ENCODE peak calls at places on chromosome 14, in ten cellular contexts. P, Q, R, N, B, I, S, E, Y and H are unnamed samples.

GRCh38 chr14:58690801-58691516 is 53.2 kb downstream of the DACT1 start:
- DNase-seq in S (no peak), I (no peak), R (no peak), B (no peak), E (no peak), Q (no peak), N (no peak), P (peak; percentile 70), Y (no peak), H (no peak)

GRCh38 chr14:90278199-90279175 is 22.1 kb downstream of the PSMC1 start:
- DNase-seq in Y (no peak), B (no peak), I (no peak), N (no peak), S (no peak), R (no peak), Q (no peak), E (no peak), P (no peak), H (peak; percentile 86)

GRCh38 chr14:68479247-68479646 is 313.6 kb downstream of the ZFP36L1 start:
- DNase-seq in S (no peak), N (no peak), B (no peak), I (no peak), Q (no peak), R (no peak), E (no peak), Y (no peak), P (no peak), H (no peak)

GRCh38 chr14:98494582-98494981 is 777.4 kb downstream of the BCL11B start:
- DNase-seq in B (peak; percentile 49), Q (no peak), E (no peak), P (no peak), R (no peak), N (no peak), S (no peak), Y (no peak), I (no peak), H (no peak)

GRCh38 chr14:34053666-34054065 is 102.8 kb upstream of the EGLN3 start:
- DNase-seq in N (no peak), I (no peak), S (no peak), B (peak; percentile 16), Q (no peak), R (no peak), Y (no peak), E (no peak), P (no peak), H (no peak)

GRCh38 chr14:89245802-89246201 is 171.2 kb downstream of the FOXN3 start:
- DNase-seq in P (no peak), R (no peak), S (no peak), B (no peak), N (no peak), Q (no peak), E (no peak), Y (no peak), I (no peak), H (no peak)

GRCh38 chr14:48382961-48383360 is 707.6 kb upstream of the MDGA2 start:
- DNase-seq in S (no peak), R (no peak), P (no peak), Y (no peak), N (peak; percentile 38), I (no peak), B (no peak), Q (no peak), E (no peak), H (no peak)

GRCh38 chr14:58428011-58428807 is 690 bp downstream of the KIAA0586 start:
- DNase-seq in B (peak; percentile 43), I (no peak), Q (peak; percentile 58), R (no peak), E (no peak), S (peak; percentile 58), N (peak; percentile 50), Y (peak; percentile 23), P (no peak), H (no peak)

GRCh38 chr14:71314717-71315116 is 407.5 kb downstream of the PCNX1 start:
- DNase-seq in R (no peak), Y (no peak), P (no peak), E (no peak), Q (no peak), B (no peak), N (no peak), S (no peak), I (no peak), H (no peak)

GRCh38 chr14:95498622-95499353 is 17.7 kb downstream of the SYNE3 start:
- DNase-seq in B (no peak), R (no peak), N (no peak), S (no peak), Y (no peak), I (peak; percentile 58), P (no peak), E (no peak), Q (no peak), H (peak; percentile 85)

GRCh38 chr14:100537701-100538565 is 49.3 kb downstream of the BEGAIN start:
- DNase-seq in R (no peak), Q (peak; percentile 79), E (no peak), P (no peak), B (no peak), Y (no peak), N (peak; percentile 49), S (no peak), I (no peak), H (peak; percentile 43)

GRCh38 chr14:84877061-84877460 is 652.9 kb upstream of the FLRT2 start:
- DNase-seq in N (no peak), P (no peak), Q (no peak), B (no peak), S (no peak), E (no peak), Y (no peak), I (no peak), R (no peak), H (no peak)

GRCh38 chr14:103562135-103562384 is 397 bp downstream of the BAG5 start:
- DNase-seq in I (no peak), S (peak; percentile 42), E (no peak), R (no peak), B (peak; percentile 44), Q (no peak), Y (no peak), N (no peak), P (no peak), H (no peak)

GRCh38 chr14:32710351-32711102 is 228.2 kb upstream of the NPAS3 start:
- DNase-seq in R (no peak), I (no peak), P (no peak), Y (no peak), E (no peak), Q (no peak), N (no peak), S (peak; percentile 76), B (no peak), H (no peak)

GRCh38 chr14:22887260-22887989 is 4.4 kb downstream of the REM2 start:
- DNase-seq in P (peak; percentile 78), B (peak; percentile 51), N (peak; percentile 89), S (peak; percentile 75), Y (peak; percentile 81), R (peak; percentile 60), I (no peak), Q (peak; percentile 21), E (no peak), H (no peak)

GRCh38 chr14:34051966-34052657 is 101.2 kb upstream of the EGLN3 start:
- DNase-seq in R (no peak), P (no peak), Y (no peak), I (no peak), S (no peak), N (no peak), B (peak; percentile 66), E (no peak), Q (no peak), H (no peak)

GRCh38 chr14:101820283-101820798 is 58.8 kb downstream of the PPP2R5C start:
- DNase-seq in R (no peak), P (no peak), S (no peak), N (no peak), B (no peak), E (peak; percentile 24), Y (no peak), I (no peak), Q (no peak), H (no peak)

GRCh38 chr14:99891266-99891665 is 98.1 kb downstream of the EML1 start:
- DNase-seq in I (no peak), E (no peak), Q (no peak), Y (no peak), N (no peak), S (no peak), R (no peak), B (no peak), P (no peak), H (no peak)

GRCh38 chr14:73743431-73743931 is 29.3 kb upstream of the PNMA1 start:
- DNase-seq in E (peak; percentile 44), I (no peak), P (no peak), N (no peak), Q (no peak), B (peak; percentile 61), S (no peak), R (no peak), Y (no peak), H (no peak)

GRCh38 chr14:49986344-49987014 is 93.6 kb downstream of the ARF6 start:
- DNase-seq in Y (no peak), B (no peak), Q (no peak), E (no peak), P (no peak), I (no peak), R (no peak), S (no peak), N (no peak), H (no peak)

GRCh38 chr14:97634786-97635185 is 837.6 kb downstream of the VRK1 start:
- DNase-seq in N (no peak), B (no peak), R (no peak), E (peak; percentile 31), I (no peak), S (no peak), Q (no peak), Y (no peak), P (no peak), H (no peak)

GRCh38 chr14:61470261-61470953 is 149.0 kb downstream of the PRKCH start:
- DNase-seq in S (peak; percentile 99), E (no peak), N (peak; percentile 60), I (no peak), P (no peak), B (peak; percentile 47), Y (no peak), R (peak; percentile 57), Q (no peak), H (no peak)

GRCh38 chr14:86625637-86626036 is 1095.7 kb downstream of the FLRT2 start:
- DNase-seq in S (no peak), E (no peak), Q (no peak), N (no peak), R (no peak), I (no peak), B (no peak), P (no peak), Y (no peak), H (no peak)

GRCh38 chr14:75125617-75126016 is 1.2 kb downstream of the NEK9 start:
- DNase-seq in B (peak; percentile 66), Y (no peak), P (no peak), N (no peak), I (no peak), Q (no peak), E (no peak), S (peak; percentile 81), R (no peak), H (no peak)

GRCh38 chr14:75960219-75960618 is 21.6 kb downstream of the TGFB3 start:
- DNase-seq in E (no peak), S (no peak), N (no peak), R (no peak), I (no peak), B (no peak), Q (no peak), Y (no peak), P (no peak), H (no peak)

GRCh38 chr14:22070119-22070982 is 396.7 kb upstream of the OR4E1 start:
- DNase-seq in I (no peak), P (no peak), N (peak; percentile 80), E (peak; percentile 36), Y (no peak), Q (no peak), R (no peak), S (no peak), B (no peak), H (no peak)

GRCh38 chr14:99522457-99522891 is 41.3 kb downstream of the CCNK start:
- DNase-seq in P (no peak), Q (no peak), B (peak; percentile 58), Y (no peak), I (no peak), E (no peak), N (peak; percentile 79), R (no peak), S (peak; percentile 43), H (no peak)

GRCh38 chr14:94382684-94383663 is 5.4 kb downstream of the SERPINA1 start:
- DNase-seq in N (peak; percentile 23), S (no peak), I (no peak), E (no peak), Y (no peak), P (no peak), B (no peak), Q (no peak), R (no peak), H (peak; percentile 52)